ENCODE peak calls at places on chromosome 6, in four cellular contexts. M is nephron progenitor cell, T is GM20000, L is occipital lobe. Q is an unnamed sample.

GRCh38 chr6:2576499-2576898 is 174.2 kb downstream of the MYLK4 start:
- DNase-seq in M (no peak), T (no peak), L (no peak), Q (no peak)

GRCh38 chr6:149782337-149782736 is 32.8 kb downstream of the PCMT1 start:
- DNase-seq in M (no peak), T (no peak), L (no peak), Q (no peak)

GRCh38 chr6:106910999-106911949 is 63.3 kb downstream of the CD24 start:
- DNase-seq in M (no peak), T (no peak), L (no peak), Q (no peak)

GRCh38 chr6:155273438-155273837 is 9.6 kb downstream of the CLDN20 start:
- DNase-seq in M (peak; percentile 12), T (no peak), L (no peak), Q (no peak)

GRCh38 chr6:125257351-125257750 is 44.4 kb downstream of the HDDC2 start:
- DNase-seq in M (no peak), T (no peak), L (no peak), Q (no peak)

GRCh38 chr6:167683028-167683862 is 143.5 kb upstream of the AFDN start:
- DNase-seq in M (no peak), T (no peak), L (peak; percentile 80), Q (peak; percentile 71)

GRCh38 chr6:118864330-118865166 is 29.4 kb upstream of the ASF1A start:
- DNase-seq in M (no peak), T (no peak), L (no peak), Q (no peak)

GRCh38 chr6:164098857-164099534 is 684.5 kb downstream of the QKI start:
- DNase-seq in M (no peak), T (no peak), L (no peak), Q (no peak)

GRCh38 chr6:146968041-146968760 is 236.0 kb upstream of the STXBP5 start:
- DNase-seq in M (no peak), T (no peak), L (no peak), Q (no peak)

Q was measured in anterior cingulate cortex.